ENCODE peak calls at places on chromosome 19, in nine cellular contexts. One of them, this sample, is unnamed.

GRCh38 chr19:49503582-49503962 is 7.3 kb downstream of the RPS11 start:
- DNase-seq in EL: no peak
- DNase-seq in activated naive CD4-positive, alpha-beta T cell treated with anti-CD3 and anti-CD28 coated beads, Interleukin-2, amount 10 ng/mL, durations not matched to agents 7 days and 5 days: no peak
- DNase-seq in activated CD4-positive, alpha-beta T cell treated with anti-CD3 and anti-CD28 coated beads, Interleukin-2, amount 50 U/mL, for 1 hour: no peak
- DNase-seq in ELR: no peak
- DNase-seq in HTR-8/SVneo: no peak
- DNase-seq in A549: no peak
- DNase-seq in MCF 10A: no peak
- DNase-seq in activated T-cell treated with anti-CD3 and anti-CD28 coated beads for 24 hours: no peak
- DNase-seq in this sample: no peak

GRCh38 chr19:53019684-53020083 is 6.0 kb downstream of the ERVV-1 start:
- DNase-seq in EL: no peak
- DNase-seq in activated naive CD4-positive, alpha-beta T cell treated with anti-CD3 and anti-CD28 coated beads, Interleukin-2, amount 10 ng/mL, durations not matched to agents 7 days and 5 days: peak
- DNase-seq in activated CD4-positive, alpha-beta T cell treated with anti-CD3 and anti-CD28 coated beads, Interleukin-2, amount 50 U/mL, for 1 hour: peak
- DNase-seq in ELR: no peak
- DNase-seq in HTR-8/SVneo: no peak
- DNase-seq in A549: no peak
- DNase-seq in MCF 10A: no peak
- DNase-seq in activated T-cell treated with anti-CD3 and anti-CD28 coated beads for 24 hours: no peak
- DNase-seq in this sample: peak

GRCh38 chr19:54662730-54663129 is at the start of gene LILRB4:
- DNase-seq in EL: no peak
- DNase-seq in activated naive CD4-positive, alpha-beta T cell treated with anti-CD3 and anti-CD28 coated beads, Interleukin-2, amount 10 ng/mL, durations not matched to agents 7 days and 5 days: no peak
- DNase-seq in activated CD4-positive, alpha-beta T cell treated with anti-CD3 and anti-CD28 coated beads, Interleukin-2, amount 50 U/mL, for 1 hour: no peak
- DNase-seq in ELR: no peak
- DNase-seq in HTR-8/SVneo: no peak
- DNase-seq in A549: no peak
- DNase-seq in MCF 10A: no peak
- DNase-seq in activated T-cell treated with anti-CD3 and anti-CD28 coated beads for 24 hours: no peak
- DNase-seq in this sample: no peak

GRCh38 chr19:55173186-55173716 is 6.8 kb upstream of the DNAAF3 start:
- DNase-seq in EL: no peak
- DNase-seq in activated naive CD4-positive, alpha-beta T cell treated with anti-CD3 and anti-CD28 coated beads, Interleukin-2, amount 10 ng/mL, durations not matched to agents 7 days and 5 days: no peak
- DNase-seq in activated CD4-positive, alpha-beta T cell treated with anti-CD3 and anti-CD28 coated beads, Interleukin-2, amount 50 U/mL, for 1 hour: no peak
- DNase-seq in ELR: no peak
- DNase-seq in HTR-8/SVneo: no peak
- DNase-seq in A549: no peak
- DNase-seq in MCF 10A: no peak
- DNase-seq in activated T-cell treated with anti-CD3 and anti-CD28 coated beads for 24 hours: no peak
- DNase-seq in this sample: no peak

GRCh38 chr19:49450405-49450804 is 1.2 kb downstream of the PIH1D1 start:
- DNase-seq in EL: no peak
- DNase-seq in activated naive CD4-positive, alpha-beta T cell treated with anti-CD3 and anti-CD28 coated beads, Interleukin-2, amount 10 ng/mL, durations not matched to agents 7 days and 5 days: no peak
- DNase-seq in activated CD4-positive, alpha-beta T cell treated with anti-CD3 and anti-CD28 coated beads, Interleukin-2, amount 50 U/mL, for 1 hour: no peak
- DNase-seq in ELR: no peak
- DNase-seq in HTR-8/SVneo: no peak
- DNase-seq in A549: no peak
- DNase-seq in MCF 10A: no peak
- DNase-seq in activated T-cell treated with anti-CD3 and anti-CD28 coated beads for 24 hours: no peak
- DNase-seq in this sample: no peak

GRCh38 chr19:12668937-12669271 is 2.3 kb downstream of the WDR83 start:
- DNase-seq in EL: peak
- DNase-seq in activated naive CD4-positive, alpha-beta T cell treated with anti-CD3 and anti-CD28 coated beads, Interleukin-2, amount 10 ng/mL, durations not matched to agents 7 days and 5 days: peak
- DNase-seq in activated CD4-positive, alpha-beta T cell treated with anti-CD3 and anti-CD28 coated beads, Interleukin-2, amount 50 U/mL, for 1 hour: peak
- DNase-seq in ELR: peak
- DNase-seq in HTR-8/SVneo: peak
- DNase-seq in A549: peak
- DNase-seq in MCF 10A: peak
- DNase-seq in activated T-cell treated with anti-CD3 and anti-CD28 coated beads for 24 hours: peak
- DNase-seq in this sample: peak

GRCh38 chr19:43662487-43662886 is 7.5 kb downstream of the PLAUR start:
- DNase-seq in EL: peak
- DNase-seq in activated naive CD4-positive, alpha-beta T cell treated with anti-CD3 and anti-CD28 coated beads, Interleukin-2, amount 10 ng/mL, durations not matched to agents 7 days and 5 days: no peak
- DNase-seq in activated CD4-positive, alpha-beta T cell treated with anti-CD3 and anti-CD28 coated beads, Interleukin-2, amount 50 U/mL, for 1 hour: no peak
- DNase-seq in ELR: peak
- DNase-seq in HTR-8/SVneo: no peak
- DNase-seq in A549: no peak
- DNase-seq in MCF 10A: peak
- DNase-seq in activated T-cell treated with anti-CD3 and anti-CD28 coated beads for 24 hours: no peak
- DNase-seq in this sample: peak

GRCh38 chr19:6796278-6796677 is 23.8 kb downstream of the VAV1 start:
- DNase-seq in EL: no peak
- DNase-seq in activated naive CD4-positive, alpha-beta T cell treated with anti-CD3 and anti-CD28 coated beads, Interleukin-2, amount 10 ng/mL, durations not matched to agents 7 days and 5 days: no peak
- DNase-seq in activated CD4-positive, alpha-beta T cell treated with anti-CD3 and anti-CD28 coated beads, Interleukin-2, amount 50 U/mL, for 1 hour: no peak
- DNase-seq in ELR: no peak
- DNase-seq in HTR-8/SVneo: no peak
- DNase-seq in A549: no peak
- DNase-seq in MCF 10A: no peak
- DNase-seq in activated T-cell treated with anti-CD3 and anti-CD28 coated beads for 24 hours: no peak
- DNase-seq in this sample: no peak

GRCh38 chr19:55160128-55160985 is 2.8 kb upstream of the TNNI3 start:
- DNase-seq in EL: peak
- DNase-seq in activated naive CD4-positive, alpha-beta T cell treated with anti-CD3 and anti-CD28 coated beads, Interleukin-2, amount 10 ng/mL, durations not matched to agents 7 days and 5 days: peak
- DNase-seq in activated CD4-positive, alpha-beta T cell treated with anti-CD3 and anti-CD28 coated beads, Interleukin-2, amount 50 U/mL, for 1 hour: peak
- DNase-seq in ELR: peak
- DNase-seq in HTR-8/SVneo: peak
- DNase-seq in A549: peak
- DNase-seq in MCF 10A: peak
- DNase-seq in activated T-cell treated with anti-CD3 and anti-CD28 coated beads for 24 hours: peak
- DNase-seq in this sample: peak

GRCh38 chr19:2049741-2050348 is 1.2 kb downstream of the MKNK2 start:
- DNase-seq in EL: peak
- DNase-seq in activated naive CD4-positive, alpha-beta T cell treated with anti-CD3 and anti-CD28 coated beads, Interleukin-2, amount 10 ng/mL, durations not matched to agents 7 days and 5 days: peak
- DNase-seq in activated CD4-positive, alpha-beta T cell treated with anti-CD3 and anti-CD28 coated beads, Interleukin-2, amount 50 U/mL, for 1 hour: peak
- DNase-seq in ELR: peak
- DNase-seq in HTR-8/SVneo: peak
- DNase-seq in A549: peak
- DNase-seq in MCF 10A: peak
- DNase-seq in activated T-cell treated with anti-CD3 and anti-CD28 coated beads for 24 hours: peak
- DNase-seq in this sample: peak

GRCh38 chr19:1112254-1113208 is 8.7 kb downstream of the GPX4 start:
- DNase-seq in EL: no peak
- DNase-seq in activated naive CD4-positive, alpha-beta T cell treated with anti-CD3 and anti-CD28 coated beads, Interleukin-2, amount 10 ng/mL, durations not matched to agents 7 days and 5 days: no peak
- DNase-seq in activated CD4-positive, alpha-beta T cell treated with anti-CD3 and anti-CD28 coated beads, Interleukin-2, amount 50 U/mL, for 1 hour: no peak
- DNase-seq in ELR: no peak
- DNase-seq in HTR-8/SVneo: no peak
- DNase-seq in A549: no peak
- DNase-seq in MCF 10A: no peak
- DNase-seq in activated T-cell treated with anti-CD3 and anti-CD28 coated beads for 24 hours: no peak
- DNase-seq in this sample: peak

GRCh38 chr19:10655457-10656312 is 1.5 kb downstream of the ILF3 start:
- DNase-seq in EL: peak
- DNase-seq in activated naive CD4-positive, alpha-beta T cell treated with anti-CD3 and anti-CD28 coated beads, Interleukin-2, amount 10 ng/mL, durations not matched to agents 7 days and 5 days: peak
- DNase-seq in activated CD4-positive, alpha-beta T cell treated with anti-CD3 and anti-CD28 coated beads, Interleukin-2, amount 50 U/mL, for 1 hour: no peak
- DNase-seq in ELR: peak
- DNase-seq in HTR-8/SVneo: no peak
- DNase-seq in A549: peak
- DNase-seq in MCF 10A: peak
- DNase-seq in activated T-cell treated with anti-CD3 and anti-CD28 coated beads for 24 hours: no peak
- DNase-seq in this sample: peak

GRCh38 chr19:41409288-41409687 is 11.7 kb downstream of the BCKDHA start:
- DNase-seq in EL: peak
- DNase-seq in activated naive CD4-positive, alpha-beta T cell treated with anti-CD3 and anti-CD28 coated beads, Interleukin-2, amount 10 ng/mL, durations not matched to agents 7 days and 5 days: no peak
- DNase-seq in activated CD4-positive, alpha-beta T cell treated with anti-CD3 and anti-CD28 coated beads, Interleukin-2, amount 50 U/mL, for 1 hour: no peak
- DNase-seq in ELR: peak
- DNase-seq in HTR-8/SVneo: peak
- DNase-seq in A549: peak
- DNase-seq in MCF 10A: peak
- DNase-seq in activated T-cell treated with anti-CD3 and anti-CD28 coated beads for 24 hours: no peak
- DNase-seq in this sample: peak

GRCh38 chr19:4352701-4353121 is 9.3 kb downstream of the MPND start:
- DNase-seq in EL: peak
- DNase-seq in activated naive CD4-positive, alpha-beta T cell treated with anti-CD3 and anti-CD28 coated beads, Interleukin-2, amount 10 ng/mL, durations not matched to agents 7 days and 5 days: peak
- DNase-seq in activated CD4-positive, alpha-beta T cell treated with anti-CD3 and anti-CD28 coated beads, Interleukin-2, amount 50 U/mL, for 1 hour: peak
- DNase-seq in ELR: peak
- DNase-seq in HTR-8/SVneo: no peak
- DNase-seq in A549: peak
- DNase-seq in MCF 10A: peak
- DNase-seq in activated T-cell treated with anti-CD3 and anti-CD28 coated beads for 24 hours: no peak
- DNase-seq in this sample: peak

GRCh38 chr19:48551437-48552302 is at the start of gene SULT2B1:
- DNase-seq in EL: no peak
- DNase-seq in activated naive CD4-positive, alpha-beta T cell treated with anti-CD3 and anti-CD28 coated beads, Interleukin-2, amount 10 ng/mL, durations not matched to agents 7 days and 5 days: no peak
- DNase-seq in activated CD4-positive, alpha-beta T cell treated with anti-CD3 and anti-CD28 coated beads, Interleukin-2, amount 50 U/mL, for 1 hour: no peak
- DNase-seq in ELR: no peak
- DNase-seq in HTR-8/SVneo: no peak
- DNase-seq in A549: peak
- DNase-seq in MCF 10A: no peak
- DNase-seq in activated T-cell treated with anti-CD3 and anti-CD28 coated beads for 24 hours: no peak
- DNase-seq in this sample: peak

GRCh38 chr19:1046117-1046626 is 6.3 kb downstream of the ABCA7 start:
- DNase-seq in EL: no peak
- DNase-seq in activated naive CD4-positive, alpha-beta T cell treated with anti-CD3 and anti-CD28 coated beads, Interleukin-2, amount 10 ng/mL, durations not matched to agents 7 days and 5 days: no peak
- DNase-seq in activated CD4-positive, alpha-beta T cell treated with anti-CD3 and anti-CD28 coated beads, Interleukin-2, amount 50 U/mL, for 1 hour: no peak
- DNase-seq in ELR: no peak
- DNase-seq in HTR-8/SVneo: no peak
- DNase-seq in A549: no peak
- DNase-seq in MCF 10A: no peak
- DNase-seq in activated T-cell treated with anti-CD3 and anti-CD28 coated beads for 24 hours: no peak
- DNase-seq in this sample: no peak

GRCh38 chr19:7772752-7773291 is 9.8 kb downstream of the CLEC4M start:
- DNase-seq in EL: no peak
- DNase-seq in activated naive CD4-positive, alpha-beta T cell treated with anti-CD3 and anti-CD28 coated beads, Interleukin-2, amount 10 ng/mL, durations not matched to agents 7 days and 5 days: no peak
- DNase-seq in activated CD4-positive, alpha-beta T cell treated with anti-CD3 and anti-CD28 coated beads, Interleukin-2, amount 50 U/mL, for 1 hour: no peak
- DNase-seq in ELR: peak
- DNase-seq in HTR-8/SVneo: no peak
- DNase-seq in A549: no peak
- DNase-seq in MCF 10A: peak
- DNase-seq in activated T-cell treated with anti-CD3 and anti-CD28 coated beads for 24 hours: peak
- DNase-seq in this sample: peak

GRCh38 chr19:1223018-1223855 is 14.6 kb downstream of the CBARP start:
- DNase-seq in EL: peak
- DNase-seq in activated naive CD4-positive, alpha-beta T cell treated with anti-CD3 and anti-CD28 coated beads, Interleukin-2, amount 10 ng/mL, durations not matched to agents 7 days and 5 days: peak
- DNase-seq in activated CD4-positive, alpha-beta T cell treated with anti-CD3 and anti-CD28 coated beads, Interleukin-2, amount 50 U/mL, for 1 hour: no peak
- DNase-seq in ELR: peak
- DNase-seq in HTR-8/SVneo: peak
- DNase-seq in A549: peak
- DNase-seq in MCF 10A: no peak
- DNase-seq in activated T-cell treated with anti-CD3 and anti-CD28 coated beads for 24 hours: no peak
- DNase-seq in this sample: peak

GRCh38 chr19:38812841-38813320 is at the start of gene LGALS4:
- DNase-seq in EL: no peak
- DNase-seq in activated naive CD4-positive, alpha-beta T cell treated with anti-CD3 and anti-CD28 coated beads, Interleukin-2, amount 10 ng/mL, durations not matched to agents 7 days and 5 days: no peak
- DNase-seq in activated CD4-positive, alpha-beta T cell treated with anti-CD3 and anti-CD28 coated beads, Interleukin-2, amount 50 U/mL, for 1 hour: no peak
- DNase-seq in ELR: no peak
- DNase-seq in HTR-8/SVneo: no peak
- DNase-seq in A549: peak
- DNase-seq in MCF 10A: no peak
- DNase-seq in activated T-cell treated with anti-CD3 and anti-CD28 coated beads for 24 hours: no peak
- DNase-seq in this sample: peak

GRCh38 chr19:19064098-19064722 is 416 bp downstream of the SLC25A42 start:
- DNase-seq in EL: no peak
- DNase-seq in activated naive CD4-positive, alpha-beta T cell treated with anti-CD3 and anti-CD28 coated beads, Interleukin-2, amount 10 ng/mL, durations not matched to agents 7 days and 5 days: no peak
- DNase-seq in activated CD4-positive, alpha-beta T cell treated with anti-CD3 and anti-CD28 coated beads, Interleukin-2, amount 50 U/mL, for 1 hour: no peak
- DNase-seq in ELR: no peak
- DNase-seq in HTR-8/SVneo: peak
- DNase-seq in A549: peak
- DNase-seq in MCF 10A: no peak
- DNase-seq in activated T-cell treated with anti-CD3 and anti-CD28 coated beads for 24 hours: peak
- DNase-seq in this sample: no peak

GRCh38 chr19:8117991-8118390 is 31.4 kb downstream of the FBN3 start:
- DNase-seq in EL: no peak
- DNase-seq in activated naive CD4-positive, alpha-beta T cell treated with anti-CD3 and anti-CD28 coated beads, Interleukin-2, amount 10 ng/mL, durations not matched to agents 7 days and 5 days: no peak
- DNase-seq in activated CD4-positive, alpha-beta T cell treated with anti-CD3 and anti-CD28 coated beads, Interleukin-2, amount 50 U/mL, for 1 hour: no peak
- DNase-seq in ELR: no peak
- DNase-seq in HTR-8/SVneo: no peak
- DNase-seq in A549: no peak
- DNase-seq in MCF 10A: no peak
- DNase-seq in activated T-cell treated with anti-CD3 and anti-CD28 coated beads for 24 hours: no peak
- DNase-seq in this sample: no peak

GRCh38 chr19:39843919-39844793 is 2.0 kb downstream of the FBL start:
- DNase-seq in EL: peak
- DNase-seq in activated naive CD4-positive, alpha-beta T cell treated with anti-CD3 and anti-CD28 coated beads, Interleukin-2, amount 10 ng/mL, durations not matched to agents 7 days and 5 days: peak
- DNase-seq in activated CD4-positive, alpha-beta T cell treated with anti-CD3 and anti-CD28 coated beads, Interleukin-2, amount 50 U/mL, for 1 hour: no peak
- DNase-seq in ELR: peak
- DNase-seq in HTR-8/SVneo: peak
- DNase-seq in A549: peak
- DNase-seq in MCF 10A: peak
- DNase-seq in activated T-cell treated with anti-CD3 and anti-CD28 coated beads for 24 hours: no peak
- DNase-seq in this sample: peak

GRCh38 chr19:31258211-31259052 is 90.8 kb downstream of the TSHZ3 start:
- DNase-seq in EL: no peak
- DNase-seq in activated naive CD4-positive, alpha-beta T cell treated with anti-CD3 and anti-CD28 coated beads, Interleukin-2, amount 10 ng/mL, durations not matched to agents 7 days and 5 days: no peak
- DNase-seq in activated CD4-positive, alpha-beta T cell treated with anti-CD3 and anti-CD28 coated beads, Interleukin-2, amount 50 U/mL, for 1 hour: no peak
- DNase-seq in ELR: no peak
- DNase-seq in HTR-8/SVneo: no peak
- DNase-seq in A549: no peak
- DNase-seq in MCF 10A: no peak
- DNase-seq in activated T-cell treated with anti-CD3 and anti-CD28 coated beads for 24 hours: no peak
- DNase-seq in this sample: no peak

GRCh38 chr19:7159105-7159933 is 89.8 kb downstream of the ZNF557 start:
- DNase-seq in EL: peak
- DNase-seq in activated naive CD4-positive, alpha-beta T cell treated with anti-CD3 and anti-CD28 coated beads, Interleukin-2, amount 10 ng/mL, durations not matched to agents 7 days and 5 days: no peak
- DNase-seq in activated CD4-positive, alpha-beta T cell treated with anti-CD3 and anti-CD28 coated beads, Interleukin-2, amount 50 U/mL, for 1 hour: no peak
- DNase-seq in ELR: peak
- DNase-seq in HTR-8/SVneo: peak
- DNase-seq in A549: peak
- DNase-seq in MCF 10A: peak
- DNase-seq in activated T-cell treated with anti-CD3 and anti-CD28 coated beads for 24 hours: no peak
- DNase-seq in this sample: no peak

GRCh38 chr19:3389446-3389778 is 23.0 kb downstream of the NFIC start:
- DNase-seq in EL: no peak
- DNase-seq in activated naive CD4-positive, alpha-beta T cell treated with anti-CD3 and anti-CD28 coated beads, Interleukin-2, amount 10 ng/mL, durations not matched to agents 7 days and 5 days: no peak
- DNase-seq in activated CD4-positive, alpha-beta T cell treated with anti-CD3 and anti-CD28 coated beads, Interleukin-2, amount 50 U/mL, for 1 hour: no peak
- DNase-seq in ELR: no peak
- DNase-seq in HTR-8/SVneo: no peak
- DNase-seq in A549: no peak
- DNase-seq in MCF 10A: no peak
- DNase-seq in activated T-cell treated with anti-CD3 and anti-CD28 coated beads for 24 hours: no peak
- DNase-seq in this sample: no peak

GRCh38 chr19:50925734-50926133 is 14.5 kb upstream of the KLK4 start:
- DNase-seq in EL: no peak
- DNase-seq in activated naive CD4-positive, alpha-beta T cell treated with anti-CD3 and anti-CD28 coated beads, Interleukin-2, amount 10 ng/mL, durations not matched to agents 7 days and 5 days: no peak
- DNase-seq in activated CD4-positive, alpha-beta T cell treated with anti-CD3 and anti-CD28 coated beads, Interleukin-2, amount 50 U/mL, for 1 hour: no peak
- DNase-seq in ELR: peak
- DNase-seq in HTR-8/SVneo: no peak
- DNase-seq in A549: peak
- DNase-seq in MCF 10A: no peak
- DNase-seq in activated T-cell treated with anti-CD3 and anti-CD28 coated beads for 24 hours: no peak
- DNase-seq in this sample: no peak

This sample was measured in HT-29.